ENCODE peak calls at places on chromosomes 6 and 20, in six cellular contexts. B, F, J, N, P and K are unnamed samples.

GRCh38 chr6:163415620-163416379 is 1.3 kb downstream of the QKI start:
- DNase-seq in B (peak), F (peak), J (peak), N (peak), P (peak), K (peak)

GRCh38 chr6:56073315-56073714 is 174.1 kb downstream of the COL21A1 start:
- DNase-seq in B (no peak), F (peak), J (peak), N (no peak), P (no peak), K (peak)

GRCh38 chr6:142893088-142893487 is 51.9 kb downstream of the HIVEP2 start:
- DNase-seq in B (no peak), F (no peak), J (no peak), N (no peak), P (no peak), K (peak)

GRCh38 chr20:63642518-63643247 is 10.5 kb downstream of the STMN3 start:
- DNase-seq in B (no peak), F (no peak), J (no peak), N (no peak), P (peak), K (no peak)

GRCh38 chr20:25316506-25317190 is 68.8 kb downstream of the PYGB start:
- DNase-seq in B (no peak), F (peak), J (no peak), N (peak), P (peak), K (no peak)

GRCh38 chr6:161393839-161394364 is 120.0 kb upstream of the AGPAT4 start:
- DNase-seq in B (peak), F (peak), J (peak), N (no peak), P (no peak), K (peak)

GRCh38 chr6:158332237-158332636 is 20.0 kb downstream of the TULP4 start:
- DNase-seq in B (no peak), F (no peak), J (no peak), N (no peak), P (no peak), K (no peak)

GRCh38 chr6:5998741-5999687 is 7.7 kb downstream of the NRN1 start:
- DNase-seq in B (no peak), F (no peak), J (peak), N (no peak), P (no peak), K (no peak)

GRCh38 chr6:137145421-137145820 is 28.0 kb downstream of the IL22RA2 start:
- DNase-seq in B (no peak), F (no peak), J (no peak), N (no peak), P (no peak), K (peak)

GRCh38 chr6:112251170-112251945 is 3.0 kb downstream of the LAMA4 start:
- DNase-seq in B (no peak), F (peak), J (peak), N (peak), P (peak), K (peak)

DNA sequence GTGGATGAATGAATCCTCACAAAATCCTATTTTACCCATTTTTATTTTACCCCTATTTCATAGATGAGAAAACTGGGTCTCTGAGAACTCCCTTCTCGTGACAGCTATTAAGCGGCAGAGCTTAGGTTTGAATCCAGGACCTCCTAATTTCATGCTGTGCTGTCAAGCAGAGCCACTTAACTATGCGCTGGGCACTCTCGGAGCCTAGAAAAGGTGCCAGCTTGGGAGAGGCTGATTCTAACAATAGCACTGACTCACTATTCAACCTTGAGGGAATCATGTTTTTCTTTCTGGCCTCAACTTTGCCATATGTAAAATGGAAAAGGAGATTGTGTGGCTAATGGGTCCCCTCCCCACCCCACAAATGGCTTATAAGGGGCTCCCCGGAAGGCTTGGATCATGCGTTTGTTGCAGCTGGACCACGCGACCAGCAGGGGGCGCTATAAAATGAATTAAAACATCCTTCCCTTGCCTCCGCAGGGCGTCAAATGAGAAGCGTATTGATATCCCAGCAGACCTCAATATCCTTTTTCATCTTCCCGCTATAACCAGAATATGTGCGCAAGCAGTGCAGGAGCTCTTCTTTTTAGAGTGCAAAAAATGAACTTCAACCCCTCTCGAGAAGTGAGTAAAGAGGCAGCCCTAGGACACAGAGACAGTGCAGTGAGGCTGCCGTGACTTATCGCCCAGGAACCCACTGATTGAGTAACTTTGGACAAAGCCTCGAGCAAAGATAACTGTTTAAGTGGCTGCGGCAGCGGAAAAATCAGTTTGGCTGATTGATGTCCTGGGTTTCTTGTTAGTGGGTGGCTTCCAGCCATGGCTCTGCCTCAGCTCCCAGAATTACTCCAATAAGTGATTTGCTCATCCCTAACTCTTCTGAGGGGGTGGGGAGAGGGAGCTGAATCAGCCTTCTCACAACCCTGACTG is 12.9 kb upstream of the PDYN start:
- DNase-seq in B (peak), F (no peak), J (peak), N (no peak), P (no peak), K (peak)
- H3K4me3 ChIP-seq in B (no peak), F (no peak), J (no peak), N (no peak), P (no peak), K (no peak)

GRCh38 chr6:90631046-90631445 is 44.2 kb upstream of the MAP3K7 start:
- DNase-seq in B (no peak), F (no peak), J (no peak), N (no peak), P (no peak), K (no peak)
- TF ChIP-seq CTCF in B (no peak), F (no peak), J (no peak), N (no peak), P (no peak), K (no peak)

DNA sequence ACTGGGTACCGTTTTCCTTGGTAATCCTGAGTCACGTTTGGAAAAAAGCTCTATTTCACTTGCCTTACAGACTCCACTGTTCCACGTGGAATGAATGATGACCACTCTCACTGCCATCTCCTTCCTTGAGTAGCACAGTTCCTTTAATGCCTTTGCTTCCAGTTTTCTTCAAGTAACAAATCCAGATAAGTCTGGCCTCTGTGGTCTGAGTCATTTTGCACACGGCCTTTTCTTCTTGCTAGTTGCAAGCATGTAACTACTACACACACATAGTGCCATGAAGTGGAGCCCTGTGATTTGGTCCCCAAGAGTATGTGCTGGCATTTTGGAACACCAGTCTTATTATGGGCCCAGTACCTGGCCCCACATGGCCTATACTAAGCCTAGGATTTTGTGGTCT is 182.8 kb downstream of the SASH1 start:
- DNase-seq in B (no peak), F (no peak), J (no peak), N (no peak), P (no peak), K (peak)
- H3K4me3 ChIP-seq in B (no peak), F (peak), J (no peak), N (no peak), P (no peak), K (no peak)

DNA sequence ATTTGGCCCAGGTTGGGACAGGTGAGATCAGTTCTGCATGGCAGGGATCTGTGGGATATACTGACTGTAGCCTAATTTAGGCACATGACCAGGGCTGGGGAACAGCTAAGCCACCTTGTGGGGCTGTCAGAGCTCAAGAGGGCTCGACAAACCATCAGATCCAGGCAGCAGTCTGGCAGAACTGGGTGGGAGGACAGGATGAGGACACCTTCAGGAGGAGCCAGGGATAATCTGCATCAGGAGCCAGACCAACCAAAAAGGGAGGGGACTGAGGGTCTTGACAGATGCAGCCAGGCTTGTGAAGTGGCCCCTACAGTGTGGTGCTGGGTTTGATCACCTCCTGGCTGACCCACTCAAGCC is 123.4 kb downstream of the MAFB start:
- DNase-seq in B (no peak), F (no peak), J (no peak), N (no peak), P (no peak), K (no peak)
- TF ChIP-seq CTCF in B (no peak), F (no peak), J (no peak), N (no peak), P (no peak), K (no peak)

GRCh38 chr6:27672113-27672799 is 199.4 kb upstream of the ZNF184 start:
- DNase-seq in B (no peak), F (no peak), J (no peak), N (no peak), P (no peak), K (peak)
- H3K4me3 ChIP-seq in B (no peak), F (no peak), J (no peak), N (no peak), P (no peak), K (no peak)

GRCh38 chr20:4569092-4569491 is 152.6 kb upstream of the PRND start:
- DNase-seq in B (no peak), F (no peak), J (no peak), N (no peak), P (no peak), K (no peak)
- TF ChIP-seq CTCF in B (no peak), F (no peak), J (peak), N (no peak), P (no peak), K (peak)

GRCh38 chr6:149087898-149088297 is 229.6 kb upstream of the TAB2 start:
- DNase-seq in B (no peak), F (no peak), J (no peak), N (no peak), P (no peak), K (no peak)
- H3K4me3 ChIP-seq in B (no peak), F (no peak), J (no peak), N (no peak), P (no peak), K (no peak)

DNA sequence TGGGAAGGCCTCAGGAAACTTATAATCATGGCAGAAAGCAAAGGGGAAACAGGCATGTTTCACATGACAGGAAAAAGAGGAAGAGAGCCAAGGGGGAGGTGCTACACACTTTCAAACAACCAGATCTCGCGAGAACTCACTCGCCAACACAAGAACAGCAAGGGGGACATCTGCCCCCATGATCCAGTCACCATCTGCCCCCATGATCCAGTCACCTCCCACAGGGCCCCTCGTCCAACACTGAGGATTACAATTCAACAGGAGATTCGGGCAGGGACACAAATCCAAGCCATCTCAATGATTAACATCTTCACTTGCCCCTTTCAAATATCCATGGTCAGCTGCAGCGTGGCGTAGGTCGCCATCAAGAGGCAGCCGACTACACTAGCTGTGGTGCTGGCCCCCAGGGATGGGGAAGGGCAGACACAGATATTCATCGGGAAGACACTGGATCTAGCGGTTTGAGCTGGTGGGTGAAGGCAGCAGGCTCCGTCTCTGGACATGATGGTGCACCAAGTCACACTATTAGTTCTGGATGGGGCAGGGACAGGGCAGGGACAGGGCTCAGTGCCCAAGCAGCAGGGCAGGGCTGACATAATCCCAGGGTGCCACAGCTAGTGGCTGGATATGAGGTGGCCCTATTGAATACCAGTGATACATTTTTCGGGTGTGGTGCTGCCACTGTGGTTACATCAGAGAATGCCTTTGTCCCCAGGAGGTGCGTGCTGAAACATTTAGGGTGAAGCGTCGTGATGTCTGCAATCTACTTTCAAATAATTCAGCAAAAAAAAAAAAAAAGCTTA is 31.6 kb downstream of the TUBB2B start:
- DNase-seq in B (no peak), F (no peak), J (no peak), N (no peak), P (no peak), K (no peak)
- TF ChIP-seq CTCF in B (no peak), F (no peak), J (no peak), N (no peak), P (no peak), K (no peak)

GRCh38 chr20:44856847-44857448 is 28.6 kb upstream of the YWHAB start:
- DNase-seq in B (no peak), F (no peak), J (no peak), N (no peak), P (no peak), K (no peak)
- H3K4me3 ChIP-seq in B (no peak), F (no peak), J (no peak), N (no peak), P (no peak), K (no peak)

DNA sequence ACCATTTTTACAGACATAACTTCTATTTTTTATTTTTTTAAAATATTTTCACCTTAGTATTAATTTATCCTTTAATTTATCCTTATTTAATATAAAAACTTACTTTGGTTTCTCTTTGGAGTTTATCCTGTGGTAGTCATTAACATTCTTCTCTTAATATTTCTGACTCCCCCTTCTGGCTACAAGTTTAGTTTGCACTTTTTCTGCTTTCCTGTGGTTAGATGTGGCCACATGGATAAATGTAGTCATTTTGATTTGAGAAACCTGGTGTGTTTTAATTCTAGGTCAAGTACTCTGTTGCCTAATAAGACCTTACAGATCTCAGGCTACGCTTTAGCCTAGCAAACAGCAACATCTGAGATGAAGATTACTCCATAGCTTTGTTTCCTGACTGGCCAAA is 1187.5 kb downstream of the HACE1 start:
- DNase-seq in B (no peak), F (no peak), J (no peak), N (no peak), P (no peak), K (peak)
- TF ChIP-seq CTCF in B (no peak), F (no peak), J (peak), N (no peak), P (no peak), K (peak)